ENCODE peak calls at places on chromosome 14, in eight cellular contexts. M, K, U, R, T, F, J and Q are unnamed samples.

GRCh38 chr14:102939820-102940561 is 17.5 kb downstream of the AMN start:
- DNase-seq in F (no peak), U (no peak), R (no peak), T (peak), K (no peak), J (no peak), M (no peak), Q (no peak)

GRCh38 chr14:59771577-59771976 is 99.0 kb downstream of the RTN1 start:
- DNase-seq in K (no peak), T (no peak), R (peak), F (no peak), U (no peak), J (no peak), M (peak), Q (no peak)

GRCh38 chr14:99234982-99235491 is 37.0 kb downstream of the BCL11B start:
- DNase-seq in F (peak), T (no peak), M (no peak), K (peak), J (no peak), R (no peak), U (peak), Q (peak)

GRCh38 chr14:106564058-106564643 is 1037.8 kb downstream of the TMEM121 start:
- DNase-seq in U (no peak), F (peak), M (no peak), T (peak), K (no peak), J (no peak), R (no peak), Q (no peak)

GRCh38 chr14:95545769-95546168 is 10.9 kb downstream of the GLRX5 start:
- DNase-seq in T (no peak), R (peak), K (no peak), M (peak), J (no peak), F (no peak), U (no peak), Q (peak)

GRCh38 chr14:68148763-68149162 is 329.2 kb downstream of the RAD51B start:
- DNase-seq in F (no peak), U (no peak), M (no peak), T (no peak), R (no peak), J (no peak), K (no peak), Q (no peak)

GRCh38 chr14:86055512-86055911 is 525.6 kb downstream of the FLRT2 start:
- DNase-seq in T (no peak), J (no peak), R (no peak), U (no peak), F (no peak), K (no peak), M (peak), Q (no peak)

GRCh38 chr14:22433059-22433458 is 156.0 kb downstream of the DAD1 start:
- DNase-seq in T (no peak), R (no peak), U (no peak), F (no peak), J (peak), K (no peak), M (no peak), Q (no peak)

GRCh38 chr14:56057071-56057865 is 60.9 kb upstream of the PELI2 start:
- DNase-seq in U (peak), M (no peak), J (no peak), R (no peak), F (peak), T (no peak), K (no peak), Q (no peak)

GRCh38 chr14:60647081-60647836 is 2.0 kb downstream of the SIX1 start:
- DNase-seq in F (peak), R (no peak), T (peak), J (no peak), U (peak), K (no peak), M (no peak), Q (no peak)

GRCh38 chr14:54177009-54177408 is 219.8 kb upstream of the CDKN3 start:
- DNase-seq in F (no peak), M (no peak), R (no peak), U (no peak), J (no peak), T (no peak), K (no peak), Q (no peak)

GRCh38 chr14:73500360-73500759 is 9.6 kb downstream of the RIOX1 start:
- DNase-seq in F (no peak), T (no peak), M (no peak), U (no peak), R (no peak), J (no peak), K (no peak), Q (peak)

GRCh38 chr14:89720076-89720687 is 234.3 kb downstream of the EFCAB11 start:
- DNase-seq in R (no peak), F (no peak), M (no peak), K (no peak), T (no peak), J (peak), U (no peak), Q (no peak)

GRCh38 chr14:95460647-95461478 is 55.6 kb downstream of the SYNE3 start:
- DNase-seq in F (peak), J (no peak), M (peak), T (no peak), K (peak), R (no peak), U (no peak), Q (peak)

GRCh38 chr14:50091240-50091914 is 25.0 kb downstream of the VCPKMT start:
- DNase-seq in F (no peak), U (no peak), K (no peak), M (no peak), T (peak), J (no peak), R (no peak), Q (no peak)

GRCh38 chr14:103541494-103541943 is 12.5 kb downstream of the TRMT61A start:
- DNase-seq in M (no peak), R (no peak), F (no peak), U (no peak), T (peak), K (no peak), J (no peak), Q (no peak)

GRCh38 chr14:101535232-101535631 is 26.1 kb upstream of the DIO3 start:
- DNase-seq in M (no peak), T (no peak), F (no peak), U (no peak), J (peak), R (no peak), K (no peak), Q (no peak)

GRCh38 chr14:29637406-29637805 is 290.2 kb downstream of the PRKD1 start:
- DNase-seq in F (no peak), K (peak), R (peak), J (no peak), T (no peak), M (no peak), U (no peak), Q (no peak)

GRCh38 chr14:96264850-96265249 is 8.8 kb downstream of the BDKRB1 start:
- DNase-seq in M (no peak), J (no peak), R (no peak), F (peak), U (no peak), K (no peak), T (no peak), Q (no peak)

GRCh38 chr14:24695265-24696241 is 61.6 kb upstream of the GZMB start:
- DNase-seq in F (no peak), U (no peak), K (no peak), M (no peak), J (peak), T (no peak), R (no peak), Q (no peak)

GRCh38 chr14:55425091-55425490 is 13.5 kb upstream of the ATG14 start:
- DNase-seq in J (no peak), F (no peak), U (no peak), K (no peak), R (no peak), T (no peak), M (no peak), Q (no peak)

GRCh38 chr14:25041484-25041883 is 8.5 kb downstream of the STXBP6 start:
- DNase-seq in R (no peak), U (no peak), K (no peak), J (no peak), T (no peak), M (no peak), F (no peak), Q (no peak)

GRCh38 chr14:84006643-84007137 is 1523.3 kb upstream of the FLRT2 start:
- DNase-seq in U (no peak), F (peak), J (no peak), T (no peak), R (no peak), K (no peak), M (no peak), Q (no peak)

GRCh38 chr14:21068521-21069387 is 1.4 kb upstream of the ARHGEF40 start:
- DNase-seq in F (peak), M (no peak), U (peak), R (no peak), J (peak), T (peak), K (peak), Q (peak)

GRCh38 chr14:101457177-101457935 is 103.9 kb upstream of the DIO3 start:
- DNase-seq in J (no peak), U (no peak), K (no peak), M (no peak), T (no peak), F (no peak), R (no peak), Q (no peak)